ENCODE peak calls at places on chromosomes 4 and X, in nine cellular contexts. H, R, Z, A, N, C, I, X and E are unnamed samples.

GRCh38 chrX:41556958-41557357 is 109.8 kb downstream of the NYX start:
- DNase-seq in H (no peak), R (no peak), Z (no peak), A (no peak), N (no peak), C (no peak), I (no peak), X (no peak), E (no peak)

GRCh38 chrX:96372313-96373046 is 312.2 kb upstream of the DIAPH2 start:
- DNase-seq in H (peak; percentile 70), R (no peak), Z (no peak), A (peak; percentile 80), N (no peak), C (peak; percentile 74), I (no peak), X (no peak), E (no peak)

GRCh38 chrX:69032601-69033000 is 132.7 kb downstream of the PJA1 start:
- DNase-seq in H (no peak), R (no peak), Z (peak; percentile 7), A (no peak), N (peak; percentile 59), C (peak; percentile 49), I (no peak), X (no peak), E (no peak)

GRCh38 chrX:40539214-40540142 is 41.3 kb upstream of the ATP6AP2 start:
- DNase-seq in H (peak; percentile 42), R (no peak), Z (no peak), A (peak; percentile 48), N (peak; percentile 7), C (peak; percentile 38), I (peak; percentile 46), X (no peak), E (no peak)

GRCh38 chr4:39928538-39928937 is 49.2 kb downstream of the PDS5A start:
- DNase-seq in H (no peak), R (no peak), Z (no peak), A (no peak), N (no peak), C (no peak), I (no peak), X (no peak), E (no peak)

GRCh38 chr4:110878413-110878812 is 255.5 kb upstream of the PITX2 start:
- DNase-seq in H (no peak), R (no peak), Z (no peak), A (no peak), N (peak; percentile 28), C (no peak), I (no peak), X (no peak), E (no peak)

GRCh38 chr4:125010776-125011503 is 298.4 kb upstream of the ANKRD50 start:
- DNase-seq in H (no peak), R (no peak), Z (no peak), A (no peak), N (no peak), C (no peak), I (no peak), X (no peak), E (no peak)

GRCh38 chr4:119209077-119209476 is 3.4 kb upstream of the USP53 start:
- DNase-seq in H (no peak), R (no peak), Z (no peak), A (peak; percentile 92), N (peak; percentile 80), C (peak; percentile 55), I (no peak), X (peak; percentile 88), E (no peak)

GRCh38 chr4:182560358-182560757 is 317.2 kb downstream of the TENM3 start:
- DNase-seq in H (no peak), R (no peak), Z (no peak), A (peak; percentile 64), N (no peak), C (peak; percentile 19), I (no peak), X (no peak), E (no peak)

GRCh38 chr4:53676402-53676871 is 85.2 kb upstream of the LNX1 start:
- DNase-seq in H (no peak), R (no peak), Z (no peak), A (peak; percentile 96), N (no peak), C (no peak), I (no peak), X (no peak), E (no peak)

GRCh38 chrX:56564921-56565861 is 1.8 kb downstream of the UBQLN2 start:
- DNase-seq in H (peak; percentile 2), R (peak; percentile 63), Z (no peak), A (peak; percentile 12), N (no peak), C (peak; percentile 4), I (no peak), X (no peak), E (no peak)

GRCh38 chrX:108167211-108167872 is 75.8 kb downstream of the ATG4A start:
- DNase-seq in H (no peak), R (no peak), Z (no peak), A (peak; percentile 76), N (no peak), C (no peak), I (no peak), X (no peak), E (no peak)

GRCh38 chr4:82792912-82793649 is 5.5 kb downstream of the SCD5 start:
- DNase-seq in H (no peak), R (peak; percentile 4), Z (peak; percentile 2), A (no peak), N (no peak), C (no peak), I (no peak), X (no peak), E (no peak)

GRCh38 chrX:103175944-103176753 is 38.8 kb upstream of the BEX4 start:
- DNase-seq in H (peak; percentile 64), R (peak; percentile 92), Z (no peak), A (peak; percentile 67), N (no peak), C (peak; percentile 67), I (peak; percentile 30), X (no peak), E (no peak)

GRCh38 chr4:101853691-101854090 is 63.2 kb downstream of the BANK1 start:
- DNase-seq in H (no peak), R (no peak), Z (no peak), A (peak; percentile 59), N (no peak), C (no peak), I (no peak), X (no peak), E (no peak)

DNA sequence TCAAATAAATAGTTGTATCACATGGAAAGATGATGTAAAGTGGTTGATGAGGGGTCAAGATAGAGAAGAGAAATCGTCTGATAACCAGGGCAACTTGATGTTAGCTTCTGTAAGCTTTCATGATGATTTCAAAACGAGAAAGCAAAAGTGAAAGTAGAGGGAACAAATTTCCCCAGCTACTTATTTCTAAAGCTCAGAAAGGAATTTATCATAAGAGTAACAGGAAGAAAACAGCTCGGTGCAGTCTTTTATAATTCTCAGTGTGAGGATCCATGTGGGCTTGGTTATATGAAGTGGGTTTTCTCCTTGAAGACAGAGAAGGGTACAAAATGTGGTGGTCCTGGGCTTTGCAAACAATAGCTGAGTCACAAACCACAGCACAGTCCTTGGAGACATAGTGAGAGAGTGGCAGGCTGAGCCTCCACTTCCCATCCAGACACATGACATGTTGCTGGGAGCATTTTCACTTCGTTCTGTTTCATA is 32.1 kb upstream of the GLRA2 start:
- DNase-seq in H (no peak), R (no peak), Z (no peak), A (peak; percentile 3), N (no peak), C (no peak), I (no peak), X (no peak), E (no peak)
- H3K4me3 ChIP-seq in H (no peak overlapping the region), R (no peak overlapping the region), Z (peak overlapping the region; percentile 64), A (no peak overlapping the region), N (no peak overlapping the region), C (no peak overlapping the region), I (peak overlapping the region; percentile 41), X (no peak overlapping the region), E (peak overlapping the region; percentile 46)

DNA sequence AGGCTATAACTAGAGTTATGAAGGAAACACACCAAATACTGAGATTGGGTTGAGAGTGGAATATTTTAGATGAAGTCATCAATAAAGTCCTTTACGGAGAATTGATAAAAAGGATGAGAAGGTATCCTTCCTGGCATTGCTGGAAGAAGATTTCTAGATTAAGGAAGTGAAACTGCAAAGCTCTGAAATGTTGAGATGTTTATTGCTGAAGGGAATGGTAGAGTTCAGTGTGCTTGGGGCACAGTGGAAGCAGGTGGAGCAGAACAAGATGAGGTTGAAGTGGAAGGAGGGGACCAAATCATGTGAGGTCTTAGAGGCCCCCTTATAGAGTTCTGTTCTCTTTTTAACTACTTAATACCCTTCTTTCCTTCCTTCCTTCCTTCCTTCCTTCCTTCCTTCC is 848.5 kb downstream of the RAB28 start:
- DNase-seq in H (no peak), R (no peak), Z (no peak), A (no peak), N (no peak), C (no peak), I (no peak), X (no peak), E (no peak)
- TF ChIP-seq CTCF in H (no peak), R (no peak), Z (no peak), A (no peak), N (no peak), C (no peak), I (no peak), X (no peak), E (no peak)

DNA sequence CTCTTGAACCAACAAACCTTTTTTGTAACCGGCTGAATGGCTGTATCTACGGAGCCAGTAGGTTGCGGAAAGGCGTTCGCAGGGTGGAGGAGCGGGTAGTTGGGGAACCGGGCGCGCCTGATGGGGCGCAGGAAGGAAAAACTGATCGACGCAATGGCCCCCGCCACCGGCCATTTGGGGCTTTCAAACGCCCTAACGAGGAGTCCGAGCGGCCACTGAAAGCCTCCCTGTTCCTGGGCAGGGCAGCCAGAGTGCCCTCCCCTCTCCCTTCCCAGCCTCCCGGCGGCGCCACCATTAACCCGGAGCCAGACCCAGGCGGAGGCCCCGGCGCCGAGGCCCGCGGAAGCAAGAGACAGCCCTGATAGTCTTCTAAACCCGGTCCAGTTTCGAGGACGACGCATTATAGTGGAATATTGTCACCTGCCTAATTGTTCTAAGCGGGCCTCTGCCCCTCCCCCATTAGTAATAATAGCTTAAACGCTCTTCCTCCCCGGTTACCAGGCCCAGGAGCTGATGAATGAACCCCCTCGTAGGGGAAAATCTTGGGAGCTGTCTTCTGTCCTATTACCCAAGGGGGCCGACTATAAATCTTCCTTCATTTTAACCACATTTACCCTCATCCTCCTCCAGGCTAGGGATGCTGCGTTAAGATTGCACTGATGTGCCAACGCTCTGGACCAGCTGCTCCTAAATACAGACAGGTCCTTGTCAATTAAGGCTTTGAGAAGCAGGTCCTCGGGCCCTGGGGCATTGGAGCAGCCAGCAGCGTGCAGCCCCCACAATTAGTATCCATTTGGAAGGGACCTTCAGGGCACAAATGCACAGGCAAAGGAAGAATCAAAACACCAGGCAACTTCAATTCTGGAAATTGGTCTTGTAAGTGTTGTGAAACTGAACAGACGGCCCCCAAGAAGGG is 61.6 kb upstream of the TMEM33 start:
- DNase-seq in H (no peak), R (no peak), Z (no peak), A (no peak), N (no peak), C (no peak), I (no peak), X (no peak), E (no peak)
- H3K4me3 ChIP-seq in H (peak overlapping the region; percentile 3), R (no peak overlapping the region), Z (peak overlapping the region; percentile 39), A (no peak overlapping the region), N (no peak overlapping the region), C (no peak overlapping the region), I (no peak overlapping the region), X (no peak overlapping the region), E (no peak overlapping the region)

DNA sequence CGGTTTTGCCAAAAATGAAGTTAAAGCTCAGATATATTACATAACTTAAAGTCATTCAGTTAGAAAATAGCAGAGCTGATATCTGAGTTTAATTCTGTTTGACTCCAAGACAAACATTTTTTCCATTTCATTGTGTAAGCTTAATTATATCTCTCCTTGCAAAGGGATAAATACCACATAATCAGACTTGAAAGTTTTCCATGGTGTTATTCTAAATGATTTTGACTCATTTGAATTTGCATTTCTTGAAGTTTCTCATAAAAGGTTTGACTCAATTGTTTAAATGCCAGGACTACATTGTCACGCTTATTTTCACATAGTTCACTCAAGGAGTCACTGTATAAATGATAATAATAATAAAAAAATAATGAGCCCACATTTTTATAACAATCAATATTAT is 39.4 kb upstream of the DDX60 start:
- DNase-seq in H (no peak), R (no peak), Z (no peak), A (no peak), N (no peak), C (no peak), I (no peak), X (no peak), E (no peak)
- TF ChIP-seq CTCF in H (no peak), R (no peak), Z (no peak), A (no peak), N (no peak), C (no peak), I (no peak), X (no peak), E (no peak)